ENCODE peak calls at places on chromosome 2, in nine cellular contexts. One of them, this sample, is unnamed.

GRCh38 chr2:187877391-187877790 is 323.2 kb upstream of the TFPI start:
- DNase-seq in cardiac muscle cell: no peak
- DNase-seq in substantia nigra: no peak
- DNase-seq in memory B cell: no peak
- DNase-seq in NCI-H2171 treated with DMSO at 0.1 percent for 48 hours: no peak
- DNase-seq in ELF-1: no peak
- DNase-seq in activated gamma-delta T cell treated with Interleukin-2 at 50 U/mL for 16 hours: no peak
- DNase-seq in stimulated activated CD4-positive, alpha-beta T cell treated with anti-CD3 and anti-CD28 coated beads, Interleukin-15, amount 100 ng/mL, for 1 hour: no peak
- DNase-seq in activated CD4-positive, alpha-beta T cell treated with anti-CD3 and anti-CD28 coated beads, Interleukin-2, amount 10 ng/mL, durations not matched to agents 7 days and 5 days: no peak
- DNase-seq in this sample: no peak

GRCh38 chr2:84247532-84247931 is 211.5 kb downstream of the SUCLG1 start:
- DNase-seq in activated CD4-positive, alpha-beta T cell treated with anti-CD3 and anti-CD28 coated beads, Interleukin-2, amount 10 ng/mL, durations not matched to agents 7 days and 5 days: no peak
- DNase-seq in substantia nigra: no peak
- DNase-seq in stimulated activated CD4-positive, alpha-beta T cell treated with anti-CD3 and anti-CD28 coated beads, Interleukin-15, amount 100 ng/mL, for 1 hour: no peak
- DNase-seq in cardiac muscle cell: no peak
- DNase-seq in memory B cell: no peak
- DNase-seq in ELF-1: peak; percentile 48
- DNase-seq in NCI-H2171 treated with DMSO at 0.1 percent for 48 hours: no peak
- DNase-seq in activated gamma-delta T cell treated with Interleukin-2 at 50 U/mL for 16 hours: no peak
- DNase-seq in this sample: no peak

GRCh38 chr2:233084488-233084887 is 24.3 kb downstream of the INPP5D start:
- DNase-seq in NCI-H2171 treated with DMSO at 0.1 percent for 48 hours: no peak
- DNase-seq in cardiac muscle cell: peak; percentile 19
- DNase-seq in activated CD4-positive, alpha-beta T cell treated with anti-CD3 and anti-CD28 coated beads, Interleukin-2, amount 10 ng/mL, durations not matched to agents 7 days and 5 days: peak; percentile 59
- DNase-seq in activated gamma-delta T cell treated with Interleukin-2 at 50 U/mL for 16 hours: peak; percentile 48
- DNase-seq in memory B cell: no peak
- DNase-seq in substantia nigra: no peak
- DNase-seq in stimulated activated CD4-positive, alpha-beta T cell treated with anti-CD3 and anti-CD28 coated beads, Interleukin-15, amount 100 ng/mL, for 1 hour: no peak
- DNase-seq in ELF-1: no peak
- DNase-seq in this sample: peak; percentile 63

GRCh38 chr2:232492963-232493700 is 5.5 kb upstream of the ECEL1 start:
- DNase-seq in substantia nigra: no peak
- DNase-seq in memory B cell: no peak
- DNase-seq in ELF-1: no peak
- DNase-seq in activated gamma-delta T cell treated with Interleukin-2 at 50 U/mL for 16 hours: no peak
- DNase-seq in cardiac muscle cell: no peak
- DNase-seq in stimulated activated CD4-positive, alpha-beta T cell treated with anti-CD3 and anti-CD28 coated beads, Interleukin-15, amount 100 ng/mL, for 1 hour: no peak
- DNase-seq in activated CD4-positive, alpha-beta T cell treated with anti-CD3 and anti-CD28 coated beads, Interleukin-2, amount 10 ng/mL, durations not matched to agents 7 days and 5 days: no peak
- DNase-seq in NCI-H2171 treated with DMSO at 0.1 percent for 48 hours: no peak
- DNase-seq in this sample: no peak

GRCh38 chr2:133193544-133193943 is 374.7 kb downstream of the NCKAP5 start:
- DNase-seq in cardiac muscle cell: no peak
- DNase-seq in ELF-1: no peak
- DNase-seq in stimulated activated CD4-positive, alpha-beta T cell treated with anti-CD3 and anti-CD28 coated beads, Interleukin-15, amount 100 ng/mL, for 1 hour: no peak
- DNase-seq in activated gamma-delta T cell treated with Interleukin-2 at 50 U/mL for 16 hours: no peak
- DNase-seq in activated CD4-positive, alpha-beta T cell treated with anti-CD3 and anti-CD28 coated beads, Interleukin-2, amount 10 ng/mL, durations not matched to agents 7 days and 5 days: no peak
- DNase-seq in substantia nigra: no peak
- DNase-seq in memory B cell: no peak
- DNase-seq in NCI-H2171 treated with DMSO at 0.1 percent for 48 hours: no peak
- DNase-seq in this sample: no peak

GRCh38 chr2:237126519-237126918 is 40.8 kb downstream of the COPS8 start:
- DNase-seq in cardiac muscle cell: peak; percentile 8
- DNase-seq in ELF-1: no peak
- DNase-seq in activated CD4-positive, alpha-beta T cell treated with anti-CD3 and anti-CD28 coated beads, Interleukin-2, amount 10 ng/mL, durations not matched to agents 7 days and 5 days: no peak
- DNase-seq in NCI-H2171 treated with DMSO at 0.1 percent for 48 hours: no peak
- DNase-seq in memory B cell: no peak
- DNase-seq in activated gamma-delta T cell treated with Interleukin-2 at 50 U/mL for 16 hours: no peak
- DNase-seq in substantia nigra: no peak
- DNase-seq in stimulated activated CD4-positive, alpha-beta T cell treated with anti-CD3 and anti-CD28 coated beads, Interleukin-15, amount 100 ng/mL, for 1 hour: no peak
- DNase-seq in this sample: no peak

GRCh38 chr2:19488009-19488691 is 129.7 kb upstream of the OSR1 start:
- DNase-seq in activated CD4-positive, alpha-beta T cell treated with anti-CD3 and anti-CD28 coated beads, Interleukin-2, amount 10 ng/mL, durations not matched to agents 7 days and 5 days: no peak
- DNase-seq in ELF-1: no peak
- DNase-seq in memory B cell: no peak
- DNase-seq in cardiac muscle cell: peak; percentile 56
- DNase-seq in activated gamma-delta T cell treated with Interleukin-2 at 50 U/mL for 16 hours: no peak
- DNase-seq in substantia nigra: no peak
- DNase-seq in stimulated activated CD4-positive, alpha-beta T cell treated with anti-CD3 and anti-CD28 coated beads, Interleukin-15, amount 100 ng/mL, for 1 hour: no peak
- DNase-seq in NCI-H2171 treated with DMSO at 0.1 percent for 48 hours: no peak
- DNase-seq in this sample: no peak

GRCh38 chr2:191189112-191189635 is 38.4 kb upstream of the STAT4 start:
- DNase-seq in memory B cell: no peak
- DNase-seq in activated CD4-positive, alpha-beta T cell treated with anti-CD3 and anti-CD28 coated beads, Interleukin-2, amount 10 ng/mL, durations not matched to agents 7 days and 5 days: no peak
- DNase-seq in NCI-H2171 treated with DMSO at 0.1 percent for 48 hours: no peak
- DNase-seq in substantia nigra: no peak
- DNase-seq in stimulated activated CD4-positive, alpha-beta T cell treated with anti-CD3 and anti-CD28 coated beads, Interleukin-15, amount 100 ng/mL, for 1 hour: no peak
- DNase-seq in activated gamma-delta T cell treated with Interleukin-2 at 50 U/mL for 16 hours: no peak
- DNase-seq in ELF-1: no peak
- DNase-seq in cardiac muscle cell: no peak
- DNase-seq in this sample: no peak

This sample was measured in CD4-positive, CD25-positive, alpha-beta regulatory T cell.